ENCODE peak calls at places on chromosomes 3 and 15, in six cellular contexts. One of them, this sample, is unnamed.
A peak's percentile ranks its signal among the peaks of the same experiment; 100 is the strongest.

GRCh38 chr3:88058322-88058592 is 548 bp downstream of the CGGBP1 start:
- DNase-seq in stimulated activated CD4-positive, alpha-beta T cell treated with anti-CD3 and anti-CD28 coated beads, Interleukin-4, amount 100 ng/mL, for 48 hours: no peak
- DNase-seq in activated CD4-positive, alpha-beta T cell treated with anti-CD3 and anti-CD28 coated beads, Interleukin-2, amount 10 ng/mL, durations not matched to agents 7 days and 5 days: no peak
- DNase-seq in RWPE1: no peak
- DNase-seq in Right ventricle myocardium superior: no peak
- DNase-seq in T follicular helper cell: no peak
- DNase-seq in this sample: no peak

GRCh38 chr3:131591394-131591990 is 88.7 kb upstream of the MRPL3 start:
- DNase-seq in stimulated activated CD4-positive, alpha-beta T cell treated with anti-CD3 and anti-CD28 coated beads, Interleukin-4, amount 100 ng/mL, for 48 hours: no peak
- DNase-seq in activated CD4-positive, alpha-beta T cell treated with anti-CD3 and anti-CD28 coated beads, Interleukin-2, amount 10 ng/mL, durations not matched to agents 7 days and 5 days: no peak
- DNase-seq in RWPE1: no peak
- DNase-seq in Right ventricle myocardium superior: no peak
- DNase-seq in T follicular helper cell: no peak
- DNase-seq in this sample: no peak

GRCh38 chr15:54353726-54354125 is 375.5 kb downstream of the UNC13C start:
- DNase-seq in stimulated activated CD4-positive, alpha-beta T cell treated with anti-CD3 and anti-CD28 coated beads, Interleukin-4, amount 100 ng/mL, for 48 hours: no peak
- DNase-seq in activated CD4-positive, alpha-beta T cell treated with anti-CD3 and anti-CD28 coated beads, Interleukin-2, amount 10 ng/mL, durations not matched to agents 7 days and 5 days: no peak
- DNase-seq in RWPE1: no peak
- DNase-seq in Right ventricle myocardium superior: no peak
- DNase-seq in T follicular helper cell: no peak
- DNase-seq in this sample: no peak

GRCh38 chr3:150751781-150752263 is 11.1 kb downstream of the SIAH2 start:
- DNase-seq in stimulated activated CD4-positive, alpha-beta T cell treated with anti-CD3 and anti-CD28 coated beads, Interleukin-4, amount 100 ng/mL, for 48 hours: no peak
- DNase-seq in activated CD4-positive, alpha-beta T cell treated with anti-CD3 and anti-CD28 coated beads, Interleukin-2, amount 10 ng/mL, durations not matched to agents 7 days and 5 days: no peak
- DNase-seq in RWPE1: no peak
- DNase-seq in Right ventricle myocardium superior: no peak
- DNase-seq in T follicular helper cell: no peak
- DNase-seq in this sample: no peak

GRCh38 chr15:57153140-57153539 is 223.2 kb upstream of the CGNL1 start:
- DNase-seq in stimulated activated CD4-positive, alpha-beta T cell treated with anti-CD3 and anti-CD28 coated beads, Interleukin-4, amount 100 ng/mL, for 48 hours: no peak
- DNase-seq in activated CD4-positive, alpha-beta T cell treated with anti-CD3 and anti-CD28 coated beads, Interleukin-2, amount 10 ng/mL, durations not matched to agents 7 days and 5 days: peak; percentile 13
- DNase-seq in RWPE1: no peak
- DNase-seq in Right ventricle myocardium superior: no peak
- DNase-seq in T follicular helper cell: no peak
- DNase-seq in this sample: no peak

GRCh38 chr3:142929109-142929508 is 34.4 kb downstream of the PAQR9 start:
- DNase-seq in stimulated activated CD4-positive, alpha-beta T cell treated with anti-CD3 and anti-CD28 coated beads, Interleukin-4, amount 100 ng/mL, for 48 hours: peak; percentile 22
- DNase-seq in activated CD4-positive, alpha-beta T cell treated with anti-CD3 and anti-CD28 coated beads, Interleukin-2, amount 10 ng/mL, durations not matched to agents 7 days and 5 days: peak; percentile 49
- DNase-seq in RWPE1: peak; percentile 66
- DNase-seq in Right ventricle myocardium superior: peak; percentile 56
- DNase-seq in T follicular helper cell: peak; percentile 10
- DNase-seq in this sample: no peak

GRCh38 chr3:43528498-43529099 is 93.2 kb downstream of the ANO10 start:
- DNase-seq in stimulated activated CD4-positive, alpha-beta T cell treated with anti-CD3 and anti-CD28 coated beads, Interleukin-4, amount 100 ng/mL, for 48 hours: no peak
- DNase-seq in activated CD4-positive, alpha-beta T cell treated with anti-CD3 and anti-CD28 coated beads, Interleukin-2, amount 10 ng/mL, durations not matched to agents 7 days and 5 days: no peak
- DNase-seq in RWPE1: no peak
- DNase-seq in Right ventricle myocardium superior: no peak
- DNase-seq in T follicular helper cell: no peak
- DNase-seq in this sample: no peak

GRCh38 chr3:104825116-104825515 is 541.6 kb upstream of the ALCAM start:
- DNase-seq in stimulated activated CD4-positive, alpha-beta T cell treated with anti-CD3 and anti-CD28 coated beads, Interleukin-4, amount 100 ng/mL, for 48 hours: no peak
- DNase-seq in activated CD4-positive, alpha-beta T cell treated with anti-CD3 and anti-CD28 coated beads, Interleukin-2, amount 10 ng/mL, durations not matched to agents 7 days and 5 days: no peak
- DNase-seq in RWPE1: no peak
- DNase-seq in Right ventricle myocardium superior: no peak
- DNase-seq in T follicular helper cell: no peak
- DNase-seq in this sample: no peak

GRCh38 chr15:85404922-85405293 is 24.5 kb downstream of the AKAP13 start:
- DNase-seq in stimulated activated CD4-positive, alpha-beta T cell treated with anti-CD3 and anti-CD28 coated beads, Interleukin-4, amount 100 ng/mL, for 48 hours: no peak
- DNase-seq in activated CD4-positive, alpha-beta T cell treated with anti-CD3 and anti-CD28 coated beads, Interleukin-2, amount 10 ng/mL, durations not matched to agents 7 days and 5 days: no peak
- DNase-seq in RWPE1: no peak
- DNase-seq in Right ventricle myocardium superior: no peak
- DNase-seq in T follicular helper cell: no peak
- DNase-seq in this sample: no peak